ENCODE peak calls at places on chromosomes 1 and 21, in six cellular contexts. R is HTR-8/SVneo; S is stimulated activated CD4-positive, alpha-beta T cell treated with anti-CD3 and anti-CD28 coated beads, TNF-alpha, amount 100 ng/mL, for 1 hour; N is GM12891; G is T-cell; E is psoas muscle. Y is an unnamed sample.

GRCh38 chr1:53359934-53360276 is 32.0 kb upstream of the LRP8 start:
- DNase-seq in N (no peak), S (no peak), G (no peak), E (no peak), R (no peak), Y (no peak)

GRCh38 chr1:213244664-213245091 is 193.6 kb downstream of the RPS6KC1 start:
- DNase-seq in G (no peak), E (no peak), N (peak; percentile 1), R (peak; percentile 47), S (no peak), Y (no peak)

GRCh38 chr1:77655431-77655974 is 27.0 kb downstream of the ZZZ3 start:
- DNase-seq in N (no peak), S (no peak), G (no peak), R (no peak), E (no peak), Y (no peak)

GRCh38 chr21:32516729-32517649 is 68.3 kb downstream of the TCP10L start:
- DNase-seq in E (no peak), G (no peak), S (no peak), N (no peak), R (peak; percentile 54), Y (no peak)

GRCh38 chr1:60895167-60896124 is 186.9 kb upstream of the NFIA start:
- DNase-seq in G (no peak), N (no peak), R (no peak), E (no peak), S (no peak), Y (no peak)

GRCh38 chr1:150843489-150843888 is 32.9 kb downstream of the ARNT start:
- DNase-seq in E (no peak), G (no peak), S (no peak), R (no peak), N (no peak), Y (no peak)

GRCh38 chr1:155002479-155003226 is at the start of gene ZBTB7B:
- DNase-seq in N (no peak), G (no peak), R (no peak), E (peak; percentile 82), S (no peak), Y (no peak)

GRCh38 chr1:42847721-42848470 is 1.5 kb downstream of the ZNF691 start:
- DNase-seq in S (no peak), R (no peak), N (no peak), E (no peak), G (no peak), Y (no peak)

GRCh38 chr1:11692899-11693590 is 1.5 kb downstream of the DRAXIN start:
- DNase-seq in N (no peak), S (no peak), E (no peak), G (peak; percentile 13), R (peak; percentile 73), Y (no peak)

GRCh38 chr1:118158918-118159317 is 26.1 kb downstream of the SPAG17 start:
- DNase-seq in E (no peak), S (no peak), N (no peak), G (no peak), R (no peak), Y (no peak)

GRCh38 chr1:244502630-244503029 is 41.6 kb downstream of the CATSPERE start:
- DNase-seq in R (no peak), G (no peak), N (no peak), E (no peak), S (no peak), Y (no peak)

GRCh38 chr21:17803536-17803935 is 15.6 kb downstream of the C21orf91 start:
- DNase-seq in E (no peak), N (no peak), S (no peak), G (no peak), R (no peak), Y (no peak)

GRCh38 chr1:219367496-219367895 is 193.8 kb downstream of the LYPLAL1 start:
- DNase-seq in E (no peak), S (no peak), N (no peak), G (no peak), R (no peak), Y (no peak)

GRCh38 chr1:192489046-192489445 is 86.5 kb upstream of the RGS1 start:
- DNase-seq in G (no peak), N (no peak), R (no peak), S (no peak), E (no peak), Y (no peak)

GRCh38 chr1:245790441-245790840 is 635.7 kb downstream of the KIF26B start:
- DNase-seq in E (no peak), G (no peak), S (no peak), R (no peak), N (no peak), Y (no peak)

GRCh38 chr1:97038410-97038809 is 316.8 kb downstream of the PTBP2 start:
- DNase-seq in E (no peak), G (no peak), S (no peak), R (no peak), N (no peak), Y (no peak)

GRCh38 chr1:203702130-203702577 is 62.8 kb upstream of the LAX1 start:
- DNase-seq in R (peak; percentile 69), N (peak; percentile 14), S (peak; percentile 37), G (peak; percentile 56), E (peak; percentile 62), Y (peak; percentile 36)

GRCh38 chr1:15414450-15414823 is 4.7 kb downstream of the EFHD2 start:
- DNase-seq in N (no peak), R (no peak), S (no peak), E (no peak), G (no peak), Y (no peak)

GRCh38 chr1:37476460-37477197 is 2.2 kb downstream of the ZC3H12A start:
- DNase-seq in N (no peak), S (no peak), R (peak; percentile 69), G (no peak), E (peak; percentile 88), Y (no peak)

GRCh38 chr1:116882866-116883265 is 26.9 kb upstream of the PTGFRN start:
- DNase-seq in N (no peak), S (no peak), E (no peak), G (no peak), R (no peak), Y (no peak)

GRCh38 chr1:162070094-162070748 is 730 bp downstream of the NOS1AP start:
- DNase-seq in S (no peak), E (peak; percentile 54), G (peak; percentile 8), R (no peak), N (no peak), Y (no peak)

GRCh38 chr1:248303324-248303723 is at the start of gene OR2T12:
- DNase-seq in E (no peak), N (no peak), G (no peak), S (no peak), R (no peak), Y (no peak)